ENCODE peak calls at places on chromosome 5, in four cellular contexts. V, F, E and G are unnamed samples.

GRCh38 chr5:83608122-83608521 is 112.5 kb downstream of the HAPLN1 start:
- DNase-seq in V (peak; percentile 12), F (peak; percentile 40), E (no peak), G (peak; percentile 10)

GRCh38 chr5:59768204-59769040 is 125.1 kb downstream of the PDE4D start:
- DNase-seq in V (peak; percentile 37), F (peak; percentile 33), E (peak; percentile 86), G (peak; percentile 44)

GRCh38 chr5:173768267-173768806 is 119.8 kb upstream of the CPEB4 start:
- DNase-seq in V (no peak), E (no peak), F (no peak), G (no peak)

GRCh38 chr5:126872558-126873349 is 95.8 kb downstream of the LMNB1 start:
- DNase-seq in V (no peak), F (no peak), E (no peak), G (no peak)

GRCh38 chr5:54820346-54820745 is 165.0 kb downstream of the ESM1 start:
- DNase-seq in E (no peak), F (peak; percentile 62), V (no peak), G (no peak)

GRCh38 chr5:79025054-79025465 is 40.0 kb upstream of the ARSB start:
- DNase-seq in F (peak; percentile 72), V (peak; percentile 46), E (peak; percentile 76), G (peak; percentile 57)

GRCh38 chr5:80884851-80885697 is 75.1 kb upstream of the RASGRF2 start:
- DNase-seq in V (no peak), E (no peak), F (peak; percentile 47), G (no peak)

GRCh38 chr5:27963050-27963783 is 924.8 kb upstream of the CDH9 start:
- DNase-seq in F (no peak), E (no peak), V (no peak), G (no peak)

GRCh38 chr5:142109356-142110045 is 922 bp downstream of the NDFIP1 start:
- DNase-seq in V (peak; percentile 20), E (no peak), F (peak; percentile 15), G (peak; percentile 39)

GRCh38 chr5:43065384-43066230 is 25.5 kb upstream of the ANXA2R start:
- DNase-seq in F (peak; percentile 50), V (peak; percentile 41), E (peak; percentile 86), G (peak; percentile 69)

GRCh38 chr5:43068037-43068436 is 27.9 kb upstream of the ANXA2R start:
- DNase-seq in E (no peak), F (no peak), V (no peak), G (no peak)

GRCh38 chr5:43066231-43066798 is 26.2 kb upstream of the ANXA2R start:
- DNase-seq in F (peak; percentile 69), V (peak; percentile 55), E (peak; percentile 87), G (peak; percentile 69)

GRCh38 chr5:43063731-43064171 is 23.6 kb upstream of the ANXA2R start:
- DNase-seq in F (no peak), V (no peak), E (no peak), G (no peak)

GRCh38 chr5:43066799-43067741 is 27.0 kb upstream of the ANXA2R start:
- DNase-seq in V (peak; percentile 93), F (peak; percentile 91), E (peak; percentile 93), G (peak; percentile 89)
- TF ChIP-seq POLR2A in V (peak; percentile 80), F (peak; percentile 89), E (peak; percentile 83), G (peak; percentile 83)

GRCh38 chr5:157560560-157560959 is 15.0 kb downstream of the ADAM19 start:
- DNase-seq in E (no peak), F (peak; percentile 65), V (no peak), G (no peak)

GRCh38 chr5:157558681-157559080 is 16.9 kb downstream of the ADAM19 start:
- DNase-seq in E (no peak), V (no peak), F (no peak), G (no peak)

GRCh38 chr5:157556615-157557418 is 18.8 kb downstream of the ADAM19 start:
- DNase-seq in E (no peak), F (no peak), V (no peak), G (no peak)

GRCh38 chr5:157559301-157559700 is 16.3 kb downstream of the ADAM19 start:
- DNase-seq in F (peak; percentile 67), E (no peak), V (no peak), G (peak; percentile 23)

GRCh38 chr5:157558089-157558595 is 17.4 kb downstream of the ADAM19 start:
- DNase-seq in F (peak; percentile 86), E (no peak), V (no peak), G (peak; percentile 43)
- TF ChIP-seq POLR2A in F (no peak), E (no peak), V (no peak), G (no peak)

GRCh38 chr5:139650689-139651501 is 2.7 kb downstream of the CXXC5 start:
- DNase-seq in F (no peak), E (peak; percentile 87), V (peak; percentile 59), G (peak; percentile 88)
- TF ChIP-seq POLR2A in F (no peak), E (peak; percentile 27), V (peak; percentile 53), G (peak; percentile 74)

GRCh38 chr5:1315709-1316587 is 21.1 kb upstream of the TERT start:
- DNase-seq in E (peak; percentile 53), F (no peak), V (no peak), G (peak; percentile 63)

GRCh38 chr5:1317921-1318565 is 23.2 kb upstream of the TERT start:
- DNase-seq in F (no peak), E (peak; percentile 28), V (no peak), G (no peak)

GRCh38 chr5:1316941-1317340 is 22.1 kb upstream of the TERT start:
- DNase-seq in V (no peak), E (peak; percentile 25), F (no peak), G (no peak)

GRCh38 chr5:1315018-1315708 is 20.3 kb upstream of the TERT start:
- DNase-seq in E (no peak), V (no peak), F (no peak), G (no peak)

GRCh38 chr5:1316588-1316902 is 21.7 kb upstream of the TERT start:
- DNase-seq in F (no peak), E (peak; percentile 46), V (no peak), G (no peak)
- TF ChIP-seq POLR2A in F (no peak), E (no peak), V (no peak), G (no peak)

GRCh38 chr5:62178258-62178657 is 127.7 kb upstream of the KIF2A start:
- DNase-seq in V (no peak), E (no peak), F (no peak), G (no peak)
- TF ChIP-seq POLR2A in V (no peak), E (no peak), F (no peak), G (no peak)

GRCh38 chr5:151157426-151158286 is at the start of gene ANXA6:
- DNase-seq in F (peak; percentile 73), V (peak; percentile 75), E (peak; percentile 95), G (peak; percentile 90)
- TF ChIP-seq POLR2A in F (peak; percentile 54), V (no peak), E (peak; percentile 60), G (peak; percentile 87)